ENCODE peak calls at places on chromosome 20, in six cellular contexts. One of them, this sample, is unnamed.

GRCh38 chr20:40720826-40721225 is 31.8 kb upstream of the MAFB start:
- DNase-seq in upper lobe of right lung: no peak
- DNase-seq in prostate gland: no peak
- DNase-seq in H9: no peak
- DNase-seq in CD8-positive, alpha-beta T cell: no peak
- DNase-seq in T-helper 2 cell: no peak
- DNase-seq in this sample: no peak

GRCh38 chr20:51540585-51540984 is 1.9 kb downstream of the NFATC2 start:
- DNase-seq in upper lobe of right lung: no peak
- DNase-seq in prostate gland: no peak
- DNase-seq in H9: no peak
- DNase-seq in CD8-positive, alpha-beta T cell: no peak
- DNase-seq in T-helper 2 cell: no peak
- DNase-seq in this sample: no peak

GRCh38 chr20:61674688-61675087 is 391.0 kb downstream of the TAF4 start:
- DNase-seq in upper lobe of right lung: no peak
- DNase-seq in prostate gland: no peak
- DNase-seq in H9: no peak
- DNase-seq in CD8-positive, alpha-beta T cell: no peak
- DNase-seq in T-helper 2 cell: no peak
- DNase-seq in this sample: no peak

GRCh38 chr20:50508171-50508761 is 1.9 kb upstream of the PTPN1 start:
- DNase-seq in upper lobe of right lung: no peak
- DNase-seq in prostate gland: no peak
- DNase-seq in H9: peak; percentile 31
- DNase-seq in CD8-positive, alpha-beta T cell: no peak
- DNase-seq in T-helper 2 cell: no peak
- DNase-seq in this sample: no peak

GRCh38 chr20:53023717-53024116 is 51.6 kb downstream of the TSHZ2 start:
- DNase-seq in upper lobe of right lung: no peak
- DNase-seq in prostate gland: no peak
- DNase-seq in H9: no peak
- DNase-seq in CD8-positive, alpha-beta T cell: no peak
- DNase-seq in T-helper 2 cell: no peak
- DNase-seq in this sample: no peak

GRCh38 chr20:29744071-29744470 is 1513.4 kb upstream of the DEFB115 start:
- DNase-seq in upper lobe of right lung: peak; percentile 46
- DNase-seq in prostate gland: no peak
- DNase-seq in H9: no peak
- DNase-seq in CD8-positive, alpha-beta T cell: no peak
- DNase-seq in T-helper 2 cell: no peak
- DNase-seq in this sample: no peak

GRCh38 chr20:49045440-49046086 is 549 bp upstream of the CSE1L start:
- DNase-seq in upper lobe of right lung: peak; percentile 74
- DNase-seq in prostate gland: peak; percentile 5
- DNase-seq in H9: no peak
- DNase-seq in CD8-positive, alpha-beta T cell: peak; percentile 9
- DNase-seq in T-helper 2 cell: no peak
- DNase-seq in this sample: no peak

GRCh38 chr20:40251284-40251932 is 437.6 kb downstream of the MAFB start:
- DNase-seq in upper lobe of right lung: no peak
- DNase-seq in prostate gland: no peak
- DNase-seq in H9: peak; percentile 77
- DNase-seq in CD8-positive, alpha-beta T cell: no peak
- DNase-seq in T-helper 2 cell: no peak
- DNase-seq in this sample: no peak

GRCh38 chr20:3165473-3166337 is 6.0 kb upstream of the FASTKD5 start:
- DNase-seq in upper lobe of right lung: no peak
- DNase-seq in prostate gland: no peak
- DNase-seq in H9: no peak
- DNase-seq in CD8-positive, alpha-beta T cell: no peak
- DNase-seq in T-helper 2 cell: no peak
- DNase-seq in this sample: no peak

GRCh38 chr20:23623666-23624065 is 14.1 kb downstream of the CST3 start:
- DNase-seq in upper lobe of right lung: no peak
- DNase-seq in prostate gland: no peak
- DNase-seq in H9: no peak
- DNase-seq in CD8-positive, alpha-beta T cell: no peak
- DNase-seq in T-helper 2 cell: no peak
- DNase-seq in this sample: no peak

GRCh38 chr20:57391439-57392129 is 388 bp downstream of the RBM38 start:
- DNase-seq in upper lobe of right lung: peak; percentile 71
- DNase-seq in prostate gland: no peak
- DNase-seq in H9: no peak
- DNase-seq in CD8-positive, alpha-beta T cell: no peak
- DNase-seq in T-helper 2 cell: no peak
- DNase-seq in this sample: no peak

GRCh38 chr20:11186301-11187008 is 512.7 kb upstream of the JAG1 start:
- DNase-seq in upper lobe of right lung: no peak
- DNase-seq in prostate gland: no peak
- DNase-seq in H9: no peak
- DNase-seq in CD8-positive, alpha-beta T cell: no peak
- DNase-seq in T-helper 2 cell: no peak
- DNase-seq in this sample: no peak

GRCh38 chr20:36574278-36575065 is 1.1 kb downstream of the TGIF2 start:
- DNase-seq in upper lobe of right lung: peak; percentile 80
- DNase-seq in prostate gland: peak; percentile 20
- DNase-seq in H9: peak; percentile 55
- DNase-seq in CD8-positive, alpha-beta T cell: peak; percentile 30
- DNase-seq in T-helper 2 cell: peak; percentile 46
- DNase-seq in this sample: peak; percentile 38

GRCh38 chr20:12110274-12110673 is 192.6 kb downstream of the BTBD3 start:
- DNase-seq in upper lobe of right lung: no peak
- DNase-seq in prostate gland: no peak
- DNase-seq in H9: no peak
- DNase-seq in CD8-positive, alpha-beta T cell: no peak
- DNase-seq in T-helper 2 cell: no peak
- DNase-seq in this sample: no peak

GRCh38 chr20:51365670-51366069 is 176.8 kb downstream of the NFATC2 start:
- DNase-seq in upper lobe of right lung: no peak
- DNase-seq in prostate gland: no peak
- DNase-seq in H9: no peak
- DNase-seq in CD8-positive, alpha-beta T cell: no peak
- DNase-seq in T-helper 2 cell: no peak
- DNase-seq in this sample: no peak

GRCh38 chr20:41329435-41330342 is 10.9 kb upstream of the LPIN3 start:
- DNase-seq in upper lobe of right lung: peak; percentile 75
- DNase-seq in prostate gland: peak; percentile 33
- DNase-seq in H9: no peak
- DNase-seq in CD8-positive, alpha-beta T cell: peak; percentile 46
- DNase-seq in T-helper 2 cell: peak; percentile 18
- DNase-seq in this sample: peak; percentile 22

GRCh38 chr20:4366076-4366475 is 350.7 kb upstream of the RNF24 start:
- DNase-seq in upper lobe of right lung: no peak
- DNase-seq in prostate gland: no peak
- DNase-seq in H9: no peak
- DNase-seq in CD8-positive, alpha-beta T cell: no peak
- DNase-seq in T-helper 2 cell: no peak
- DNase-seq in this sample: no peak

GRCh38 chr20:50286609-50287008 is 96.0 kb downstream of the CEBPB start:
- DNase-seq in upper lobe of right lung: no peak
- DNase-seq in prostate gland: no peak
- DNase-seq in H9: peak; percentile 52
- DNase-seq in CD8-positive, alpha-beta T cell: no peak
- DNase-seq in T-helper 2 cell: no peak
- DNase-seq in this sample: no peak

GRCh38 chr20:49320460-49320859 is 42.6 kb upstream of the ZNFX1 start:
- DNase-seq in upper lobe of right lung: no peak
- DNase-seq in prostate gland: no peak
- DNase-seq in H9: peak; percentile 84
- DNase-seq in CD8-positive, alpha-beta T cell: no peak
- DNase-seq in T-helper 2 cell: no peak
- DNase-seq in this sample: no peak

GRCh38 chr20:62707981-62708521 is 585 bp upstream of the NTSR1 start:
- DNase-seq in upper lobe of right lung: no peak
- DNase-seq in prostate gland: no peak
- DNase-seq in H9: peak; percentile 79
- DNase-seq in CD8-positive, alpha-beta T cell: no peak
- DNase-seq in T-helper 2 cell: no peak
- DNase-seq in this sample: no peak

GRCh38 chr20:63686492-63687321 is 9.7 kb upstream of the TNFRSF6B start:
- DNase-seq in upper lobe of right lung: peak; percentile 81
- DNase-seq in prostate gland: no peak
- DNase-seq in H9: no peak
- DNase-seq in CD8-positive, alpha-beta T cell: no peak
- DNase-seq in T-helper 2 cell: no peak
- DNase-seq in this sample: no peak

GRCh38 chr20:24045621-24046020 is 57.0 kb upstream of the GGTLC1 start:
- DNase-seq in upper lobe of right lung: no peak
- DNase-seq in prostate gland: no peak
- DNase-seq in H9: no peak
- DNase-seq in CD8-positive, alpha-beta T cell: no peak
- DNase-seq in T-helper 2 cell: no peak
- DNase-seq in this sample: no peak

GRCh38 chr20:59495166-59495565 is 109.2 kb upstream of the PHACTR3 start:
- DNase-seq in upper lobe of right lung: no peak
- DNase-seq in prostate gland: no peak
- DNase-seq in H9: no peak
- DNase-seq in CD8-positive, alpha-beta T cell: no peak
- DNase-seq in T-helper 2 cell: no peak
- DNase-seq in this sample: no peak

GRCh38 chr20:33838035-33838864 is 27.1 kb downstream of the CHMP4B start:
- DNase-seq in upper lobe of right lung: no peak
- DNase-seq in prostate gland: no peak
- DNase-seq in H9: no peak
- DNase-seq in CD8-positive, alpha-beta T cell: no peak
- DNase-seq in T-helper 2 cell: no peak
- DNase-seq in this sample: no peak

GRCh38 chr20:36992802-36993334 is 41.4 kb upstream of the SAMHD1 start:
- DNase-seq in upper lobe of right lung: no peak
- DNase-seq in prostate gland: no peak
- DNase-seq in H9: no peak
- DNase-seq in CD8-positive, alpha-beta T cell: no peak
- DNase-seq in T-helper 2 cell: no peak
- DNase-seq in this sample: no peak

GRCh38 chr20:7161690-7162089 is 394.2 kb downstream of the BMP2 start:
- DNase-seq in upper lobe of right lung: no peak
- DNase-seq in prostate gland: no peak
- DNase-seq in H9: no peak
- DNase-seq in CD8-positive, alpha-beta T cell: no peak
- DNase-seq in T-helper 2 cell: no peak
- DNase-seq in this sample: no peak

GRCh38 chr20:5657873-5658200 is 92.4 kb upstream of the SHLD1 start:
- DNase-seq in upper lobe of right lung: no peak
- DNase-seq in prostate gland: no peak
- DNase-seq in H9: no peak
- DNase-seq in CD8-positive, alpha-beta T cell: no peak
- DNase-seq in T-helper 2 cell: no peak
- DNase-seq in this sample: no peak

GRCh38 chr20:24895898-24896658 is 53.0 kb upstream of the CST7 start:
- DNase-seq in upper lobe of right lung: peak; percentile 22
- DNase-seq in prostate gland: no peak
- DNase-seq in H9: no peak
- DNase-seq in CD8-positive, alpha-beta T cell: no peak
- DNase-seq in T-helper 2 cell: no peak
- DNase-seq in this sample: no peak

GRCh38 chr20:63295018-63295417 is 2.0 kb downstream of the COL20A1 start:
- DNase-seq in upper lobe of right lung: no peak
- DNase-seq in prostate gland: no peak
- DNase-seq in H9: no peak
- DNase-seq in CD8-positive, alpha-beta T cell: no peak
- DNase-seq in T-helper 2 cell: no peak
- DNase-seq in this sample: no peak

GRCh38 chr20:37475258-37475657 is 45.8 kb upstream of the NNAT start:
- DNase-seq in upper lobe of right lung: no peak
- DNase-seq in prostate gland: no peak
- DNase-seq in H9: no peak
- DNase-seq in CD8-positive, alpha-beta T cell: no peak
- DNase-seq in T-helper 2 cell: no peak
- DNase-seq in this sample: no peak

GRCh38 chr20:50226093-50226974 is 35.7 kb downstream of the CEBPB start:
- DNase-seq in upper lobe of right lung: peak; percentile 91
- DNase-seq in prostate gland: no peak
- DNase-seq in H9: no peak
- DNase-seq in CD8-positive, alpha-beta T cell: no peak
- DNase-seq in T-helper 2 cell: no peak
- DNase-seq in this sample: no peak